ENCODE peak calls at places on chromosomes 11 and 22, in four cellular contexts. P is mucosa of descending colon, K is HT-29, B is upper lobe of right lung. U is an unnamed sample.

GRCh38 chr22:19038164-19038546 is 84.1 kb downstream of the DGCR2 start:
- DNase-seq in K (no peak), B (no peak), P (no peak), U (peak; percentile 45)

GRCh38 chr11:34236572-34236971 is 121.2 kb downstream of the ABTB2 start:
- DNase-seq in B (no peak), P (no peak), K (no peak), U (no peak)

GRCh38 chr11:124069429-124070401 is 28.6 kb upstream of the OR10G7 start:
- DNase-seq in P (peak; percentile 58), K (peak; percentile 56), B (peak; percentile 75), U (peak; percentile 23)

GRCh38 chr22:39003165-39003638 is 10.9 kb upstream of the APOBEC3C start:
- DNase-seq in K (peak; percentile 77), P (peak; percentile 73), B (peak; percentile 81), U (peak; percentile 78)

GRCh38 chr22:25492950-25493790 is 71.3 kb upstream of the GRK3 start:
- DNase-seq in B (no peak), P (no peak), K (no peak), U (peak; percentile 54)

GRCh38 chr11:113272927-113273615 is 41.3 kb upstream of the TTC12 start:
- DNase-seq in B (no peak), P (no peak), K (no peak), U (no peak)

GRCh38 chr11:47185305-47186075 is 744 bp downstream of the PACSIN3 start:
- DNase-seq in K (no peak), B (peak; percentile 88), P (no peak), U (peak; percentile 73)

GRCh38 chr11:119290894-119291497 is 25.9 kb downstream of the MCAM start:
- DNase-seq in K (no peak), B (no peak), P (no peak), U (no peak)

U was measured in pancreas.